ENCODE peak calls at places on chromosome 1, in four cellular contexts. One of them, this sample, is unnamed.

GRCh38 chr1:162133566-162133965 is 64.1 kb downstream of the NOS1AP start:
- DNase-seq in tibial artery: no peak
- DNase-seq in stimulated activated CD4-positive, alpha-beta T cell treated with anti-CD3 and anti-CD28 coated beads, Interleukin-4, amount 100 ng/mL, for 24 hours: no peak
- DNase-seq in globus pallidus: no peak
- DNase-seq in this sample: no peak

GRCh38 chr1:168893359-168893791 is 164.4 kb upstream of the DPT start:
- DNase-seq in tibial artery: peak
- DNase-seq in stimulated activated CD4-positive, alpha-beta T cell treated with anti-CD3 and anti-CD28 coated beads, Interleukin-4, amount 100 ng/mL, for 24 hours: no peak
- DNase-seq in globus pallidus: no peak
- DNase-seq in this sample: no peak

GRCh38 chr1:234725177-234726132 is 115.5 kb upstream of the IRF2BP2 start:
- DNase-seq in tibial artery: no peak
- DNase-seq in stimulated activated CD4-positive, alpha-beta T cell treated with anti-CD3 and anti-CD28 coated beads, Interleukin-4, amount 100 ng/mL, for 24 hours: peak
- DNase-seq in globus pallidus: peak
- DNase-seq in this sample: no peak

GRCh38 chr1:210260087-210260486 is 27.5 kb downstream of the SERTAD4 start:
- DNase-seq in tibial artery: no peak
- DNase-seq in stimulated activated CD4-positive, alpha-beta T cell treated with anti-CD3 and anti-CD28 coated beads, Interleukin-4, amount 100 ng/mL, for 24 hours: no peak
- DNase-seq in globus pallidus: no peak
- DNase-seq in this sample: no peak

GRCh38 chr1:205991237-205991636 is 12.0 kb downstream of the RAB7B start:
- DNase-seq in tibial artery: no peak
- DNase-seq in stimulated activated CD4-positive, alpha-beta T cell treated with anti-CD3 and anti-CD28 coated beads, Interleukin-4, amount 100 ng/mL, for 24 hours: no peak
- DNase-seq in globus pallidus: no peak
- DNase-seq in this sample: no peak

GRCh38 chr1:246534114-246534513 is 27.0 kb upstream of the SMYD3 start:
- DNase-seq in tibial artery: no peak
- DNase-seq in stimulated activated CD4-positive, alpha-beta T cell treated with anti-CD3 and anti-CD28 coated beads, Interleukin-4, amount 100 ng/mL, for 24 hours: no peak
- DNase-seq in globus pallidus: no peak
- DNase-seq in this sample: no peak

GRCh38 chr1:168259567-168259966 is 21.1 kb upstream of the TBX19 start:
- DNase-seq in tibial artery: no peak
- DNase-seq in stimulated activated CD4-positive, alpha-beta T cell treated with anti-CD3 and anti-CD28 coated beads, Interleukin-4, amount 100 ng/mL, for 24 hours: no peak
- DNase-seq in globus pallidus: no peak
- DNase-seq in this sample: no peak

GRCh38 chr1:205391386-205391785 is 30.5 kb downstream of the LEMD1 start:
- DNase-seq in tibial artery: no peak
- DNase-seq in stimulated activated CD4-positive, alpha-beta T cell treated with anti-CD3 and anti-CD28 coated beads, Interleukin-4, amount 100 ng/mL, for 24 hours: no peak
- DNase-seq in globus pallidus: no peak
- DNase-seq in this sample: no peak

GRCh38 chr1:32201011-32201855 is 838 bp downstream of the CCDC28B start:
- DNase-seq in tibial artery: peak
- DNase-seq in stimulated activated CD4-positive, alpha-beta T cell treated with anti-CD3 and anti-CD28 coated beads, Interleukin-4, amount 100 ng/mL, for 24 hours: peak
- DNase-seq in globus pallidus: peak
- DNase-seq in this sample: no peak

GRCh38 chr1:35049116-35049515 is 17.4 kb upstream of the ZMYM6 start:
- DNase-seq in tibial artery: no peak
- DNase-seq in stimulated activated CD4-positive, alpha-beta T cell treated with anti-CD3 and anti-CD28 coated beads, Interleukin-4, amount 100 ng/mL, for 24 hours: no peak
- DNase-seq in globus pallidus: no peak
- DNase-seq in this sample: no peak

GRCh38 chr1:54275349-54275748 is 75.4 kb downstream of the MRPL37 start:
- DNase-seq in tibial artery: peak
- DNase-seq in stimulated activated CD4-positive, alpha-beta T cell treated with anti-CD3 and anti-CD28 coated beads, Interleukin-4, amount 100 ng/mL, for 24 hours: no peak
- DNase-seq in globus pallidus: no peak
- DNase-seq in this sample: no peak

GRCh38 chr1:4117196-4117595 is 217.1 kb upstream of the C1orf174 start:
- DNase-seq in tibial artery: no peak
- DNase-seq in stimulated activated CD4-positive, alpha-beta T cell treated with anti-CD3 and anti-CD28 coated beads, Interleukin-4, amount 100 ng/mL, for 24 hours: no peak
- DNase-seq in globus pallidus: no peak
- DNase-seq in this sample: no peak

This sample was measured in SIG-M5.